ENCODE peak calls at places on chromosomes 5 and 9, in seven cellular contexts. O is GM23248, F is A673, T is transverse colon, L is prostate gland, Q is psoas muscle, R is GM23338. V is an unnamed sample. For H3K4me1, the result is how much of the 10 kb centered on the place peaks cover.

GRCh38 chr5:9707766-9708462 is 77.8 kb upstream of the TAS2R1 start:
- DNase-seq in O (peak), F (no peak), Q (no peak), R (peak), L (no peak), T (no peak), V (no peak)

GRCh38 chr9:133874061-133874638 is 118.0 kb downstream of the VAV2 start:
- DNase-seq in Q (no peak), O (peak), R (no peak), L (peak), F (no peak), T (no peak), V (no peak)

GRCh38 chr5:145347026-145347616 is 488.0 kb downstream of the PRELID2 start:
- DNase-seq in O (peak), Q (no peak), L (no peak), F (peak), T (no peak), R (peak), V (no peak)

GRCh38 chr9:92292338-92293074 is 991 bp downstream of the IARS1 start:
- DNase-seq in F (peak), R (no peak), Q (no peak), L (no peak), O (peak), T (no peak), V (no peak)

GRCh38 chr9:80775515-80775914 is 913.8 kb downstream of the TLE1 start:
- DNase-seq in R (no peak), Q (no peak), T (no peak), F (no peak), O (no peak), L (no peak), V (no peak)

GRCh38 chr9:26210338-26210851 is 532.2 kb upstream of the TUSC1 start:
- DNase-seq in F (no peak), O (peak), Q (no peak), T (no peak), R (peak), L (no peak), V (no peak)

GRCh38 chr9:86077286-86077685 is 22.1 kb downstream of the GOLM1 start:
- DNase-seq in Q (no peak), R (no peak), T (peak), L (no peak), O (no peak), F (no peak), V (no peak)

GRCh38 chr5:138159666-138160065 is 18.8 kb downstream of the BRD8 start:
- DNase-seq in T (no peak), O (no peak), R (no peak), L (no peak), F (no peak), Q (no peak), V (no peak)

GRCh38 chr5:38078161-38078560 is 180.2 kb upstream of the EGFLAM start:
- DNase-seq in R (no peak), Q (no peak), F (no peak), L (no peak), T (no peak), O (peak), V (no peak)

GRCh38 chr5:150590979-150591411 is 49.5 kb upstream of the SYNPO start:
- DNase-seq in T (no peak), L (no peak), O (no peak), F (no peak), Q (peak), R (peak), V (no peak)

GRCh38 chr5:102545175-102545574 is 46.4 kb upstream of the SLCO6A1 start:
- DNase-seq in R (peak), F (peak), O (no peak), Q (no peak), L (no peak), T (no peak), V (no peak)

GRCh38 chr5:73183000-73183399 is 10.0 kb downstream of the TMEM174 start:
- DNase-seq in F (no peak), L (no peak), Q (no peak), R (no peak), O (no peak), T (no peak), V (no peak)

GRCh38 chr9:119868694-119869093 is 499.5 kb upstream of the BRINP1 start:
- DNase-seq in O (no peak), L (peak), R (no peak), F (no peak), T (peak), Q (no peak), V (no peak)

GRCh38 chr5:106288977-106289376 is 1381.8 kb downstream of the EFNA5 start:
- DNase-seq in F (no peak), Q (no peak), R (no peak), L (no peak), T (no peak), O (no peak), V (no peak)

GRCh38 chr5:180172447-180173197 is 36.4 kb downstream of the RASGEF1C start:
- DNase-seq in O (peak), T (no peak), F (peak), R (no peak), Q (no peak), L (no peak), V (no peak)

GRCh38 chr5:64869419-64869818 is 100.7 kb downstream of the CWC27 start:
- DNase-seq in Q (no peak), O (peak), L (no peak), F (peak), R (peak), T (no peak), V (no peak)

GRCh38 chr9:114096041-114096511 is 3.0 kb downstream of the KIF12 start:
- DNase-seq in T (no peak), R (peak), L (no peak), Q (no peak), O (no peak), F (peak), V (no peak)

GRCh38 chr5:53478411-53479044 is 1.9 kb upstream of the FST start:
- DNase-seq in R (peak), Q (no peak), L (peak), O (peak), F (peak), T (peak), V (peak)

GRCh38 chr9:130847306-130848217 is 12.5 kb downstream of the ABL1 start:
- DNase-seq in T (peak), R (peak), O (peak), F (peak), Q (peak), L (no peak), V (no peak)

GRCh38 chr9:76758476-76758875 is 5.8 kb upstream of the PCA3 start:
- DNase-seq in R (no peak), T (no peak), O (peak), F (no peak), Q (no peak), L (no peak), V (no peak)

GRCh38 chr9:125240649-125240999 is 519 bp downstream of the HSPA5 start:
- DNase-seq in L (no peak), R (peak), Q (peak), F (peak), T (peak), O (peak), V (no peak)
- H3K4me1 ChIP-seq in L (under half), R (under half), Q (under half), F (under half), T (under half), O (half or more), V (under half)

GRCh38 chr9:2970864-2971263 is 127.0 kb upstream of the PUM3 start:
- DNase-seq in R (no peak), O (no peak), Q (no peak), F (no peak), L (no peak), T (no peak), V (no peak)

GRCh38 chr9:2963307-2963706 is 119.4 kb upstream of the PUM3 start:
- DNase-seq in O (no peak), Q (no peak), R (no peak), F (no peak), L (no peak), T (no peak), V (no peak)

GRCh38 chr9:2964485-2964884 is 120.6 kb upstream of the PUM3 start:
- DNase-seq in L (no peak), F (no peak), O (no peak), R (no peak), T (no peak), Q (no peak), V (no peak)

GRCh38 chr9:2966846-2967372 is 123.0 kb upstream of the PUM3 start:
- DNase-seq in R (no peak), L (no peak), F (peak), T (no peak), Q (no peak), O (no peak), V (no peak)

DNA sequence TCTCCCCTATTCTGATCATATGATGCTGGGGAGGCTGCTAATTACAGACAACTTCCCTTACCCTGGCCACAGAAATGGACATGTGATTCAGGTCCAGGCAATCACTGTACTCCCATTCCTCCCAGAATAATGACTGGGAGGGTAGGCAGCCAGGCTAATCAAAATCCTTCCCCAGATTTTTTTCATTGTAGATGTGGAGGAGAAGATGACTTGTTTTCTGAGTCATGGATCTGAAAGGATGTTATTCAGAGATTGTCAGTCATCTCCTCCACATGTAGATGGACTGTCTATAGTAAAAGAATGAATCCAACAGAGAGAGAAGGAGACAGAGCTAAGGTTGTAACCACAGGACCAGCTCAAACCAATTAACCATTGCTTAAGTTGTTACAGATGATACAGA is 123.9 kb upstream of the PUM3 start:
- DNase-seq in F (no peak), R (no peak), T (no peak), L (no peak), O (peak), Q (no peak), V (no peak)
- H3K4me1 ChIP-seq in F (under half), R (under half), T (under half), L (under half), O (under half), Q (under half), V (under half)

DNA sequence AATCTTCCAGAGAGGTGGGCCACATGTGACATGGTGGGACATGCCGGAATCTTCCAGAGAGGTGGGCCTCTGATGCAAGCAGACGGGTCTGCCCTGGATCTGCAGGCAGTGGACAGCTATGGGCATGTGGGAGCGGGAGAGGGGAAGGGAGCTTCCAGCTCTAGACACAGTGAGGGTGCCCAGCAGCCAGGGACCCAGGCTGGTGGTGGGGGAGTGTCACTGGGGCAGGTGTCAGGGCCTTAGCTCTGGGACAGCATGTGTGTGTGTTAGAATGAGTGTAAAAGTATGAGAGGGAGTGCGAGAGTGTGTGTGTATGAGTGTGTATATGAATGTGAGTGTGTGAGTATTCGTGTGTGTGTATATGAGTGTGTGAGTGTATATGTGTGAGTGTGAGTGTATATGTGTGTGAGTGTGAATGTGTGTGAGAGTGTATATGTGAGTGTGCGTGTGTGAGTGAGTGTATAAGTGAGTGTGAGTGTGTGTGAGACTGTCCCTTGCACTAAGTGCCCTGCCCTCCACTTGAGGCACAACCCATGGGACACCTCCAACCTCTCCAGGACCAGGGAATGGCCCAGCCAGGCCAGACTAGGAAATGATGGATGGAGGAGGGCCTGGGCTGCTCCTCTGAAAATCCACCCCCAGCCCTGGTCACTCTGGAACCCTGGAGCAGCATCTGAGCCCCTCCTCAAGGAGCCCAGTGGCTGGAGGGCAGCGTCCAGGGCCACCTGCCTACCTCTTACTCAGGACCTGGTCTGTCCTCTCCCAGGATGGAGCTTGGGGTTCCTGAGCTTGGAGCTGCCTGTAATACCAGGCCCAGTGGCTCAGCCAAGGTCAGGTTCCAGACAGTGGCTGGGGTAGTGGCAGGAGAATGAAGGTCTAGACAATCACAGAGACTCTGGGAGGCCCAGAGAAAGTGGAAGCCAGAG is 122.2 kb downstream of the C9orf50 start:
- DNase-seq in F (no peak), Q (no peak), O (no peak), L (no peak), R (no peak), T (no peak), V (no peak)
- H3K4me1 ChIP-seq in F (half or more), Q (under half), O (under half), L (under half), R (under half), T (under half), V (half or more)

GRCh38 chr5:170248635-170249227 is 15.9 kb downstream of the C5orf58 start:
- DNase-seq in L (no peak), F (no peak), Q (no peak), T (no peak), O (no peak), R (no peak), V (no peak)
- H3K4me1 ChIP-seq in L (under half), F (under half), Q (under half), T (under half), O (under half), R (under half), V (under half)

DNA sequence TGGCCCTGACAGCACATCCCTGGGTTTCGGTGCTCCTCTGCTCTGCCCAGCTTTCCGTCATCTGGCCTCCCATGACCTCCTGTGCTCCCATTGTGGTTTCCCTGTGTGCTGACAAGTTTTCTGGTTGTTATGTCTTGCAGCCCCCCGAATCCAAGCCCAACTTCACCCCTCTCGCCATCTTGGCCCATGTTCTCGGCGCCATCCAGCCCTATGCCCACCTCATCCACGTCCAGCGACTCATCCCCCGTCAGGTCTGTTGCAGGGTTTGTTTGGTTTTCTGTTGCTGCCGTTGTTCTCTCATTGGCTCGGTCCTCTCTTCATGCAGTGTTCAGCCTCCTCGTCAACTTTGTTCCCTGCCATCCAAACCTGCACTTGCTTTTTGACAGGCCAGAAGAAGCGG is 196.4 kb downstream of the NR3C1 start:
- DNase-seq in O (no peak), Q (no peak), L (no peak), R (no peak), T (no peak), F (no peak), V (no peak)
- H3K4me1 ChIP-seq in O (under half), Q (under half), L (under half), R (under half), T (under half), F (under half), V (under half)